ENCODE peak calls at places on chromosomes 5 and 9, in ten cellular contexts. One of them, this sample, is unnamed.

GRCh38 chr5:99037668-99038067 is 108.9 kb upstream of the CHD1 start:
- DNase-seq in activated CD4-positive, alpha-beta memory T cell treated with anti-CD3 and anti-CD28 coated beads, Interleukin-2, amount 10 ng/mL, durations not matched to agents 7 days and 5 days: peak; percentile 86
- DNase-seq in HCEC 1CT: no peak
- DNase-seq in fibroblast of mammary gland: no peak
- DNase-seq in mesendoderm: peak; percentile 20
- DNase-seq in stimulated activated CD4-positive, alpha-beta T cell treated with anti-CD3 and anti-CD28 coated beads, Interleukin-12 subunit alpha, Interleukin-12 subunit beta, amount 100 ng/mL, for 24 hours: no peak
- DNase-seq in effector CD4-positive, alpha-beta T cell: peak; percentile 21
- DNase-seq in stimulated activated CD8-positive, alpha-beta memory T cell treated with anti-CD3 and anti-CD28 coated beads, Interleukin-7, amount 100 ng/mL, for 1 hour: peak; percentile 13
- DNase-seq in right cardiac atrium: no peak
- DNase-seq in CD8-positive, alpha-beta T cell: peak; percentile 60
- DNase-seq in this sample: no peak

GRCh38 chr5:1321576-1321975 is 23.3 kb downstream of the CLPTM1L start:
- DNase-seq in CD8-positive, alpha-beta T cell: no peak
- DNase-seq in HCEC 1CT: no peak
- DNase-seq in effector CD4-positive, alpha-beta T cell: no peak
- DNase-seq in stimulated activated CD8-positive, alpha-beta memory T cell treated with anti-CD3 and anti-CD28 coated beads, Interleukin-7, amount 100 ng/mL, for 1 hour: no peak
- DNase-seq in stimulated activated CD4-positive, alpha-beta T cell treated with anti-CD3 and anti-CD28 coated beads, Interleukin-12 subunit alpha, Interleukin-12 subunit beta, amount 100 ng/mL, for 24 hours: no peak
- DNase-seq in mesendoderm: no peak
- DNase-seq in activated CD4-positive, alpha-beta memory T cell treated with anti-CD3 and anti-CD28 coated beads, Interleukin-2, amount 10 ng/mL, durations not matched to agents 7 days and 5 days: no peak
- DNase-seq in right cardiac atrium: no peak
- DNase-seq in fibroblast of mammary gland: no peak
- DNase-seq in this sample: no peak

GRCh38 chr9:70420267-70421019 is 6.0 kb upstream of the KLF9 start:
- DNase-seq in right cardiac atrium: peak; percentile 97
- DNase-seq in activated CD4-positive, alpha-beta memory T cell treated with anti-CD3 and anti-CD28 coated beads, Interleukin-2, amount 10 ng/mL, durations not matched to agents 7 days and 5 days: peak; percentile 44
- DNase-seq in effector CD4-positive, alpha-beta T cell: peak; percentile 25
- DNase-seq in stimulated activated CD4-positive, alpha-beta T cell treated with anti-CD3 and anti-CD28 coated beads, Interleukin-12 subunit alpha, Interleukin-12 subunit beta, amount 100 ng/mL, for 24 hours: peak; percentile 63
- DNase-seq in fibroblast of mammary gland: peak; percentile 96
- DNase-seq in mesendoderm: peak; percentile 90
- DNase-seq in CD8-positive, alpha-beta T cell: peak; percentile 57
- DNase-seq in HCEC 1CT: peak; percentile 91
- DNase-seq in stimulated activated CD8-positive, alpha-beta memory T cell treated with anti-CD3 and anti-CD28 coated beads, Interleukin-7, amount 100 ng/mL, for 1 hour: no peak
- DNase-seq in this sample: peak; percentile 86

GRCh38 chr9:130630506-130631330 is 33.7 kb upstream of the PRDM12 start:
- DNase-seq in CD8-positive, alpha-beta T cell: no peak
- DNase-seq in right cardiac atrium: peak; percentile 83
- DNase-seq in activated CD4-positive, alpha-beta memory T cell treated with anti-CD3 and anti-CD28 coated beads, Interleukin-2, amount 10 ng/mL, durations not matched to agents 7 days and 5 days: no peak
- DNase-seq in stimulated activated CD4-positive, alpha-beta T cell treated with anti-CD3 and anti-CD28 coated beads, Interleukin-12 subunit alpha, Interleukin-12 subunit beta, amount 100 ng/mL, for 24 hours: no peak
- DNase-seq in stimulated activated CD8-positive, alpha-beta memory T cell treated with anti-CD3 and anti-CD28 coated beads, Interleukin-7, amount 100 ng/mL, for 1 hour: no peak
- DNase-seq in effector CD4-positive, alpha-beta T cell: no peak
- DNase-seq in HCEC 1CT: no peak
- DNase-seq in mesendoderm: no peak
- DNase-seq in fibroblast of mammary gland: no peak
- DNase-seq in this sample: no peak

GRCh38 chr5:15645376-15645775 is 145.4 kb downstream of the FBXL7 start:
- DNase-seq in effector CD4-positive, alpha-beta T cell: no peak
- DNase-seq in mesendoderm: peak; percentile 75
- DNase-seq in HCEC 1CT: peak; percentile 44
- DNase-seq in right cardiac atrium: no peak
- DNase-seq in stimulated activated CD4-positive, alpha-beta T cell treated with anti-CD3 and anti-CD28 coated beads, Interleukin-12 subunit alpha, Interleukin-12 subunit beta, amount 100 ng/mL, for 24 hours: no peak
- DNase-seq in fibroblast of mammary gland: peak; percentile 59
- DNase-seq in CD8-positive, alpha-beta T cell: no peak
- DNase-seq in stimulated activated CD8-positive, alpha-beta memory T cell treated with anti-CD3 and anti-CD28 coated beads, Interleukin-7, amount 100 ng/mL, for 1 hour: no peak
- DNase-seq in activated CD4-positive, alpha-beta memory T cell treated with anti-CD3 and anti-CD28 coated beads, Interleukin-2, amount 10 ng/mL, durations not matched to agents 7 days and 5 days: no peak
- DNase-seq in this sample: no peak

GRCh38 chr9:133250741-133251170 is 24.2 kb downstream of the ABO start:
- DNase-seq in CD8-positive, alpha-beta T cell: no peak
- DNase-seq in activated CD4-positive, alpha-beta memory T cell treated with anti-CD3 and anti-CD28 coated beads, Interleukin-2, amount 10 ng/mL, durations not matched to agents 7 days and 5 days: no peak
- DNase-seq in effector CD4-positive, alpha-beta T cell: no peak
- DNase-seq in HCEC 1CT: no peak
- DNase-seq in fibroblast of mammary gland: no peak
- DNase-seq in right cardiac atrium: no peak
- DNase-seq in stimulated activated CD4-positive, alpha-beta T cell treated with anti-CD3 and anti-CD28 coated beads, Interleukin-12 subunit alpha, Interleukin-12 subunit beta, amount 100 ng/mL, for 24 hours: no peak
- DNase-seq in stimulated activated CD8-positive, alpha-beta memory T cell treated with anti-CD3 and anti-CD28 coated beads, Interleukin-7, amount 100 ng/mL, for 1 hour: no peak
- DNase-seq in mesendoderm: no peak
- DNase-seq in this sample: no peak

GRCh38 chr5:55371145-55371544 is 63.4 kb downstream of the MTREX start:
- DNase-seq in HCEC 1CT: no peak
- DNase-seq in stimulated activated CD4-positive, alpha-beta T cell treated with anti-CD3 and anti-CD28 coated beads, Interleukin-12 subunit alpha, Interleukin-12 subunit beta, amount 100 ng/mL, for 24 hours: no peak
- DNase-seq in fibroblast of mammary gland: no peak
- DNase-seq in stimulated activated CD8-positive, alpha-beta memory T cell treated with anti-CD3 and anti-CD28 coated beads, Interleukin-7, amount 100 ng/mL, for 1 hour: no peak
- DNase-seq in effector CD4-positive, alpha-beta T cell: no peak
- DNase-seq in mesendoderm: no peak
- DNase-seq in right cardiac atrium: no peak
- DNase-seq in activated CD4-positive, alpha-beta memory T cell treated with anti-CD3 and anti-CD28 coated beads, Interleukin-2, amount 10 ng/mL, durations not matched to agents 7 days and 5 days: no peak
- DNase-seq in CD8-positive, alpha-beta T cell: no peak
- DNase-seq in this sample: no peak

GRCh38 chr9:21991039-21991959 is 2.9 kb downstream of the CDKN2A start:
- DNase-seq in HCEC 1CT: no peak
- DNase-seq in activated CD4-positive, alpha-beta memory T cell treated with anti-CD3 and anti-CD28 coated beads, Interleukin-2, amount 10 ng/mL, durations not matched to agents 7 days and 5 days: no peak
- DNase-seq in effector CD4-positive, alpha-beta T cell: no peak
- DNase-seq in mesendoderm: no peak
- DNase-seq in CD8-positive, alpha-beta T cell: no peak
- DNase-seq in right cardiac atrium: no peak
- DNase-seq in stimulated activated CD4-positive, alpha-beta T cell treated with anti-CD3 and anti-CD28 coated beads, Interleukin-12 subunit alpha, Interleukin-12 subunit beta, amount 100 ng/mL, for 24 hours: no peak
- DNase-seq in fibroblast of mammary gland: no peak
- DNase-seq in stimulated activated CD8-positive, alpha-beta memory T cell treated with anti-CD3 and anti-CD28 coated beads, Interleukin-7, amount 100 ng/mL, for 1 hour: no peak
- DNase-seq in this sample: no peak

GRCh38 chr5:54325610-54326311 is 15.4 kb upstream of the ARL15 start:
- DNase-seq in right cardiac atrium: no peak
- DNase-seq in mesendoderm: no peak
- DNase-seq in fibroblast of mammary gland: no peak
- DNase-seq in stimulated activated CD4-positive, alpha-beta T cell treated with anti-CD3 and anti-CD28 coated beads, Interleukin-12 subunit alpha, Interleukin-12 subunit beta, amount 100 ng/mL, for 24 hours: no peak
- DNase-seq in effector CD4-positive, alpha-beta T cell: no peak
- DNase-seq in CD8-positive, alpha-beta T cell: no peak
- DNase-seq in activated CD4-positive, alpha-beta memory T cell treated with anti-CD3 and anti-CD28 coated beads, Interleukin-2, amount 10 ng/mL, durations not matched to agents 7 days and 5 days: no peak
- DNase-seq in HCEC 1CT: no peak
- DNase-seq in stimulated activated CD8-positive, alpha-beta memory T cell treated with anti-CD3 and anti-CD28 coated beads, Interleukin-7, amount 100 ng/mL, for 1 hour: no peak
- DNase-seq in this sample: no peak

GRCh38 chr9:70805953-70806352 is 315.5 kb downstream of the TRPM3 start:
- DNase-seq in stimulated activated CD8-positive, alpha-beta memory T cell treated with anti-CD3 and anti-CD28 coated beads, Interleukin-7, amount 100 ng/mL, for 1 hour: no peak
- DNase-seq in stimulated activated CD4-positive, alpha-beta T cell treated with anti-CD3 and anti-CD28 coated beads, Interleukin-12 subunit alpha, Interleukin-12 subunit beta, amount 100 ng/mL, for 24 hours: no peak
- DNase-seq in HCEC 1CT: no peak
- DNase-seq in effector CD4-positive, alpha-beta T cell: no peak
- DNase-seq in activated CD4-positive, alpha-beta memory T cell treated with anti-CD3 and anti-CD28 coated beads, Interleukin-2, amount 10 ng/mL, durations not matched to agents 7 days and 5 days: no peak
- DNase-seq in CD8-positive, alpha-beta T cell: no peak
- DNase-seq in fibroblast of mammary gland: peak; percentile 58
- DNase-seq in right cardiac atrium: no peak
- DNase-seq in mesendoderm: no peak
- DNase-seq in this sample: no peak

GRCh38 chr5:76202182-76202581 is 119.0 kb downstream of the SV2C start:
- DNase-seq in fibroblast of mammary gland: no peak
- DNase-seq in CD8-positive, alpha-beta T cell: no peak
- DNase-seq in activated CD4-positive, alpha-beta memory T cell treated with anti-CD3 and anti-CD28 coated beads, Interleukin-2, amount 10 ng/mL, durations not matched to agents 7 days and 5 days: no peak
- DNase-seq in HCEC 1CT: no peak
- DNase-seq in mesendoderm: no peak
- DNase-seq in stimulated activated CD4-positive, alpha-beta T cell treated with anti-CD3 and anti-CD28 coated beads, Interleukin-12 subunit alpha, Interleukin-12 subunit beta, amount 100 ng/mL, for 24 hours: no peak
- DNase-seq in stimulated activated CD8-positive, alpha-beta memory T cell treated with anti-CD3 and anti-CD28 coated beads, Interleukin-7, amount 100 ng/mL, for 1 hour: no peak
- DNase-seq in effector CD4-positive, alpha-beta T cell: no peak
- DNase-seq in right cardiac atrium: no peak
- DNase-seq in this sample: no peak

GRCh38 chr9:69171517-69171916 is 2.6 kb upstream of the TJP2 start:
- DNase-seq in right cardiac atrium: no peak
- DNase-seq in stimulated activated CD8-positive, alpha-beta memory T cell treated with anti-CD3 and anti-CD28 coated beads, Interleukin-7, amount 100 ng/mL, for 1 hour: no peak
- DNase-seq in effector CD4-positive, alpha-beta T cell: no peak
- DNase-seq in CD8-positive, alpha-beta T cell: no peak
- DNase-seq in mesendoderm: no peak
- DNase-seq in activated CD4-positive, alpha-beta memory T cell treated with anti-CD3 and anti-CD28 coated beads, Interleukin-2, amount 10 ng/mL, durations not matched to agents 7 days and 5 days: no peak
- DNase-seq in HCEC 1CT: no peak
- DNase-seq in fibroblast of mammary gland: no peak
- DNase-seq in stimulated activated CD4-positive, alpha-beta T cell treated with anti-CD3 and anti-CD28 coated beads, Interleukin-12 subunit alpha, Interleukin-12 subunit beta, amount 100 ng/mL, for 24 hours: no peak
- DNase-seq in this sample: no peak

GRCh38 chr9:123658792-123659191 is 271.1 kb downstream of the DENND1A start:
- DNase-seq in effector CD4-positive, alpha-beta T cell: no peak
- DNase-seq in CD8-positive, alpha-beta T cell: no peak
- DNase-seq in HCEC 1CT: no peak
- DNase-seq in stimulated activated CD8-positive, alpha-beta memory T cell treated with anti-CD3 and anti-CD28 coated beads, Interleukin-7, amount 100 ng/mL, for 1 hour: no peak
- DNase-seq in stimulated activated CD4-positive, alpha-beta T cell treated with anti-CD3 and anti-CD28 coated beads, Interleukin-12 subunit alpha, Interleukin-12 subunit beta, amount 100 ng/mL, for 24 hours: no peak
- DNase-seq in right cardiac atrium: no peak
- DNase-seq in fibroblast of mammary gland: no peak
- DNase-seq in mesendoderm: no peak
- DNase-seq in activated CD4-positive, alpha-beta memory T cell treated with anti-CD3 and anti-CD28 coated beads, Interleukin-2, amount 10 ng/mL, durations not matched to agents 7 days and 5 days: no peak
- DNase-seq in this sample: no peak

GRCh38 chr9:134502261-134503211 is 139.1 kb upstream of the COL5A1 start:
- DNase-seq in stimulated activated CD4-positive, alpha-beta T cell treated with anti-CD3 and anti-CD28 coated beads, Interleukin-12 subunit alpha, Interleukin-12 subunit beta, amount 100 ng/mL, for 24 hours: no peak
- DNase-seq in effector CD4-positive, alpha-beta T cell: no peak
- DNase-seq in fibroblast of mammary gland: peak; percentile 97
- DNase-seq in HCEC 1CT: peak; percentile 98
- DNase-seq in mesendoderm: peak; percentile 62
- DNase-seq in right cardiac atrium: peak; percentile 93
- DNase-seq in activated CD4-positive, alpha-beta memory T cell treated with anti-CD3 and anti-CD28 coated beads, Interleukin-2, amount 10 ng/mL, durations not matched to agents 7 days and 5 days: no peak
- DNase-seq in stimulated activated CD8-positive, alpha-beta memory T cell treated with anti-CD3 and anti-CD28 coated beads, Interleukin-7, amount 100 ng/mL, for 1 hour: no peak
- DNase-seq in CD8-positive, alpha-beta T cell: no peak
- DNase-seq in this sample: peak; percentile 97

GRCh38 chr9:136002886-136003285 is 41.7 kb upstream of the UBAC1 start:
- DNase-seq in activated CD4-positive, alpha-beta memory T cell treated with anti-CD3 and anti-CD28 coated beads, Interleukin-2, amount 10 ng/mL, durations not matched to agents 7 days and 5 days: no peak
- DNase-seq in HCEC 1CT: no peak
- DNase-seq in effector CD4-positive, alpha-beta T cell: no peak
- DNase-seq in fibroblast of mammary gland: no peak
- DNase-seq in right cardiac atrium: peak; percentile 76
- DNase-seq in stimulated activated CD4-positive, alpha-beta T cell treated with anti-CD3 and anti-CD28 coated beads, Interleukin-12 subunit alpha, Interleukin-12 subunit beta, amount 100 ng/mL, for 24 hours: no peak
- DNase-seq in mesendoderm: no peak
- DNase-seq in stimulated activated CD8-positive, alpha-beta memory T cell treated with anti-CD3 and anti-CD28 coated beads, Interleukin-7, amount 100 ng/mL, for 1 hour: no peak
- DNase-seq in CD8-positive, alpha-beta T cell: no peak
- DNase-seq in this sample: no peak

GRCh38 chr5:98296426-98296825 is 477.0 kb upstream of the RGMB start:
- DNase-seq in HCEC 1CT: peak; percentile 9
- DNase-seq in CD8-positive, alpha-beta T cell: no peak
- DNase-seq in activated CD4-positive, alpha-beta memory T cell treated with anti-CD3 and anti-CD28 coated beads, Interleukin-2, amount 10 ng/mL, durations not matched to agents 7 days and 5 days: no peak
- DNase-seq in stimulated activated CD8-positive, alpha-beta memory T cell treated with anti-CD3 and anti-CD28 coated beads, Interleukin-7, amount 100 ng/mL, for 1 hour: no peak
- DNase-seq in fibroblast of mammary gland: peak; percentile 65
- DNase-seq in right cardiac atrium: no peak
- DNase-seq in effector CD4-positive, alpha-beta T cell: no peak
- DNase-seq in stimulated activated CD4-positive, alpha-beta T cell treated with anti-CD3 and anti-CD28 coated beads, Interleukin-12 subunit alpha, Interleukin-12 subunit beta, amount 100 ng/mL, for 24 hours: no peak
- DNase-seq in mesendoderm: peak; percentile 18
- DNase-seq in this sample: peak; percentile 43

GRCh38 chr9:133307271-133307670 is 28.7 kb downstream of the SURF6 start:
- DNase-seq in CD8-positive, alpha-beta T cell: no peak
- DNase-seq in right cardiac atrium: no peak
- DNase-seq in stimulated activated CD8-positive, alpha-beta memory T cell treated with anti-CD3 and anti-CD28 coated beads, Interleukin-7, amount 100 ng/mL, for 1 hour: no peak
- DNase-seq in mesendoderm: no peak
- DNase-seq in activated CD4-positive, alpha-beta memory T cell treated with anti-CD3 and anti-CD28 coated beads, Interleukin-2, amount 10 ng/mL, durations not matched to agents 7 days and 5 days: no peak
- DNase-seq in effector CD4-positive, alpha-beta T cell: no peak
- DNase-seq in fibroblast of mammary gland: no peak
- DNase-seq in stimulated activated CD4-positive, alpha-beta T cell treated with anti-CD3 and anti-CD28 coated beads, Interleukin-12 subunit alpha, Interleukin-12 subunit beta, amount 100 ng/mL, for 24 hours: no peak
- DNase-seq in HCEC 1CT: no peak
- DNase-seq in this sample: no peak

GRCh38 chr5:5331838-5332237 is 90.6 kb upstream of the ICE1 start:
- DNase-seq in stimulated activated CD8-positive, alpha-beta memory T cell treated with anti-CD3 and anti-CD28 coated beads, Interleukin-7, amount 100 ng/mL, for 1 hour: no peak
- DNase-seq in HCEC 1CT: no peak
- DNase-seq in right cardiac atrium: no peak
- DNase-seq in CD8-positive, alpha-beta T cell: no peak
- DNase-seq in fibroblast of mammary gland: no peak
- DNase-seq in mesendoderm: no peak
- DNase-seq in effector CD4-positive, alpha-beta T cell: no peak
- DNase-seq in activated CD4-positive, alpha-beta memory T cell treated with anti-CD3 and anti-CD28 coated beads, Interleukin-2, amount 10 ng/mL, durations not matched to agents 7 days and 5 days: no peak
- DNase-seq in stimulated activated CD4-positive, alpha-beta T cell treated with anti-CD3 and anti-CD28 coated beads, Interleukin-12 subunit alpha, Interleukin-12 subunit beta, amount 100 ng/mL, for 24 hours: no peak
- DNase-seq in this sample: no peak

GRCh38 chr5:54581831-54582548 is 64.4 kb downstream of the SNX18 start:
- DNase-seq in HCEC 1CT: peak; percentile 22
- DNase-seq in fibroblast of mammary gland: peak; percentile 56
- DNase-seq in stimulated activated CD4-positive, alpha-beta T cell treated with anti-CD3 and anti-CD28 coated beads, Interleukin-12 subunit alpha, Interleukin-12 subunit beta, amount 100 ng/mL, for 24 hours: no peak
- DNase-seq in mesendoderm: no peak
- DNase-seq in stimulated activated CD8-positive, alpha-beta memory T cell treated with anti-CD3 and anti-CD28 coated beads, Interleukin-7, amount 100 ng/mL, for 1 hour: no peak
- DNase-seq in right cardiac atrium: no peak
- DNase-seq in effector CD4-positive, alpha-beta T cell: no peak
- DNase-seq in activated CD4-positive, alpha-beta memory T cell treated with anti-CD3 and anti-CD28 coated beads, Interleukin-2, amount 10 ng/mL, durations not matched to agents 7 days and 5 days: no peak
- DNase-seq in CD8-positive, alpha-beta T cell: no peak
- DNase-seq in this sample: peak; percentile 86

GRCh38 chr9:23005061-23005690 is 558.6 kb downstream of the DMRTA1 start:
- DNase-seq in effector CD4-positive, alpha-beta T cell: no peak
- DNase-seq in HCEC 1CT: no peak
- DNase-seq in right cardiac atrium: no peak
- DNase-seq in stimulated activated CD4-positive, alpha-beta T cell treated with anti-CD3 and anti-CD28 coated beads, Interleukin-12 subunit alpha, Interleukin-12 subunit beta, amount 100 ng/mL, for 24 hours: no peak
- DNase-seq in CD8-positive, alpha-beta T cell: no peak
- DNase-seq in activated CD4-positive, alpha-beta memory T cell treated with anti-CD3 and anti-CD28 coated beads, Interleukin-2, amount 10 ng/mL, durations not matched to agents 7 days and 5 days: no peak
- DNase-seq in fibroblast of mammary gland: peak; percentile 7
- DNase-seq in mesendoderm: peak; percentile 65
- DNase-seq in stimulated activated CD8-positive, alpha-beta memory T cell treated with anti-CD3 and anti-CD28 coated beads, Interleukin-7, amount 100 ng/mL, for 1 hour: no peak
- DNase-seq in this sample: no peak

GRCh38 chr5:170631471-170632195 is 127.8 kb downstream of the KCNIP1 start:
- DNase-seq in stimulated activated CD4-positive, alpha-beta T cell treated with anti-CD3 and anti-CD28 coated beads, Interleukin-12 subunit alpha, Interleukin-12 subunit beta, amount 100 ng/mL, for 24 hours: no peak
- DNase-seq in effector CD4-positive, alpha-beta T cell: no peak
- DNase-seq in fibroblast of mammary gland: no peak
- DNase-seq in right cardiac atrium: peak; percentile 57
- DNase-seq in HCEC 1CT: no peak
- DNase-seq in stimulated activated CD8-positive, alpha-beta memory T cell treated with anti-CD3 and anti-CD28 coated beads, Interleukin-7, amount 100 ng/mL, for 1 hour: no peak
- DNase-seq in mesendoderm: peak; percentile 81
- DNase-seq in CD8-positive, alpha-beta T cell: no peak
- DNase-seq in activated CD4-positive, alpha-beta memory T cell treated with anti-CD3 and anti-CD28 coated beads, Interleukin-2, amount 10 ng/mL, durations not matched to agents 7 days and 5 days: no peak
- DNase-seq in this sample: no peak

GRCh38 chr5:113293613-113294340 is 141.0 kb downstream of the TSSK1B start:
- DNase-seq in effector CD4-positive, alpha-beta T cell: no peak
- DNase-seq in fibroblast of mammary gland: peak; percentile 40
- DNase-seq in CD8-positive, alpha-beta T cell: no peak
- DNase-seq in stimulated activated CD4-positive, alpha-beta T cell treated with anti-CD3 and anti-CD28 coated beads, Interleukin-12 subunit alpha, Interleukin-12 subunit beta, amount 100 ng/mL, for 24 hours: no peak
- DNase-seq in mesendoderm: peak; percentile 48
- DNase-seq in stimulated activated CD8-positive, alpha-beta memory T cell treated with anti-CD3 and anti-CD28 coated beads, Interleukin-7, amount 100 ng/mL, for 1 hour: no peak
- DNase-seq in right cardiac atrium: peak; percentile 51
- DNase-seq in HCEC 1CT: peak; percentile 52
- DNase-seq in activated CD4-positive, alpha-beta memory T cell treated with anti-CD3 and anti-CD28 coated beads, Interleukin-2, amount 10 ng/mL, durations not matched to agents 7 days and 5 days: no peak
- DNase-seq in this sample: peak; percentile 53